ENCODE peak calls at places on chromosome 12, in five cellular contexts. P is H1, U is K562, R is GM12878, B is HepG2. V is an unnamed sample.

GRCh38 chr12:85356596-85357385 is 76.8 kb downstream of the ALX1 start:
- DNase-seq in P (no peak), B (no peak), U (no peak), R (no peak), V (no peak)

GRCh38 chr12:109625131-109625559 is 51.6 kb downstream of the MVK start:
- DNase-seq in R (no peak), U (peak; percentile 30), P (no peak), B (no peak), V (no peak)

GRCh38 chr12:66232258-66232657 is 43.2 kb downstream of the IRAK3 start:
- DNase-seq in B (no peak), U (no peak), P (no peak), R (no peak), V (no peak)

GRCh38 chr12:67155863-67156262 is 113.3 kb upstream of the CAND1 start:
- DNase-seq in U (no peak), B (no peak), R (no peak), P (no peak), V (no peak)

GRCh38 chr12:16030729-16031128 is 119.6 kb downstream of the DERA start:
- DNase-seq in U (no peak), P (no peak), R (no peak), B (peak; percentile 52), V (peak; percentile 24)

GRCh38 chr12:131586761-131587160 is 124.1 kb upstream of the SFSWAP start:
- DNase-seq in B (no peak), R (no peak), U (no peak), P (no peak), V (no peak)

GRCh38 chr12:2183556-2184541 is 131.1 kb downstream of the CACNA1C start:
- DNase-seq in R (no peak), B (peak; percentile 11), P (no peak), U (no peak), V (no peak)

GRCh38 chr12:1529862-1530591 is 64.4 kb downstream of the FBXL14 start:
- DNase-seq in R (no peak), U (peak; percentile 58), P (no peak), B (no peak), V (no peak)

GRCh38 chr12:66228462-66228861 is 39.4 kb downstream of the IRAK3 start:
- DNase-seq in B (no peak), R (no peak), P (no peak), U (no peak), V (no peak)

GRCh38 chr12:102343361-102344121 is 136.8 kb downstream of the IGF1 start:
- DNase-seq in P (no peak), B (peak; percentile 35), U (peak; percentile 12), R (no peak), V (no peak)

GRCh38 chr12:94806617-94807016 is 156.3 kb upstream of the TMCC3 start:
- DNase-seq in B (no peak), U (no peak), P (no peak), R (no peak), V (no peak)

GRCh38 chr12:67885370-67886169 is 103.7 kb upstream of the IFNG-AS1 start:
- DNase-seq in P (no peak), R (no peak), U (no peak), B (no peak), V (no peak)

GRCh38 chr12:84856156-84856900 is 56.3 kb downstream of the SLC6A15 start:
- DNase-seq in U (no peak), R (no peak), P (no peak), B (no peak), V (no peak)

GRCh38 chr12:90896164-90896563 is 58.8 kb downstream of the CCER1 start:
- DNase-seq in B (no peak), P (no peak), U (no peak), R (no peak), V (no peak)

GRCh38 chr12:401235-402126 is at the start of gene CCDC77:
- DNase-seq in U (peak; percentile 95), P (peak; percentile 96), R (peak; percentile 86), B (peak; percentile 89), V (peak; percentile 95)

GRCh38 chr12:84384384-84384783 is 528.2 kb downstream of the SLC6A15 start:
- DNase-seq in R (no peak), B (no peak), P (no peak), U (no peak), V (no peak)

GRCh38 chr12:2166696-2167095 is 113.9 kb downstream of the CACNA1C start:
- DNase-seq in B (no peak), R (no peak), P (no peak), U (no peak), V (no peak)

GRCh38 chr12:27081668-27082091 is 698 bp downstream of the C12orf71 start:
- DNase-seq in P (no peak), R (no peak), U (peak; percentile 20), B (peak; percentile 10), V (no peak)

GRCh38 chr12:121713257-121714155 is 954 bp downstream of the TMEM120B start:
- DNase-seq in P (no peak), U (peak; percentile 29), B (no peak), R (no peak), V (no peak)

GRCh38 chr12:65765436-65765813 is 58.9 kb upstream of the HMGA2 start:
- DNase-seq in R (no peak), P (no peak), B (no peak), U (no peak), V (no peak)

GRCh38 chr12:80264891-80265290 is 165.6 kb downstream of the OTOGL start:
- DNase-seq in R (no peak), P (no peak), U (no peak), B (no peak), V (no peak)

GRCh38 chr12:96041181-96041580 is 5.8 kb upstream of the LTA4H start:
- DNase-seq in R (no peak), U (no peak), B (no peak), P (no peak), V (no peak)

GRCh38 chr12:119016715-119017114 is 35.4 kb downstream of the SRRM4 start:
- DNase-seq in P (no peak), U (no peak), B (no peak), R (no peak), V (no peak)

GRCh38 chr12:8844665-8845064 is 22.2 kb downstream of the A2ML1 start:
- DNase-seq in U (peak; percentile 34), P (no peak), B (peak; percentile 10), R (no peak), V (no peak)

GRCh38 chr12:132490481-132491348 is 764 bp downstream of the FBRSL1 start:
- DNase-seq in U (peak; percentile 48), B (no peak), P (no peak), R (no peak), V (peak; percentile 39)

DNA sequence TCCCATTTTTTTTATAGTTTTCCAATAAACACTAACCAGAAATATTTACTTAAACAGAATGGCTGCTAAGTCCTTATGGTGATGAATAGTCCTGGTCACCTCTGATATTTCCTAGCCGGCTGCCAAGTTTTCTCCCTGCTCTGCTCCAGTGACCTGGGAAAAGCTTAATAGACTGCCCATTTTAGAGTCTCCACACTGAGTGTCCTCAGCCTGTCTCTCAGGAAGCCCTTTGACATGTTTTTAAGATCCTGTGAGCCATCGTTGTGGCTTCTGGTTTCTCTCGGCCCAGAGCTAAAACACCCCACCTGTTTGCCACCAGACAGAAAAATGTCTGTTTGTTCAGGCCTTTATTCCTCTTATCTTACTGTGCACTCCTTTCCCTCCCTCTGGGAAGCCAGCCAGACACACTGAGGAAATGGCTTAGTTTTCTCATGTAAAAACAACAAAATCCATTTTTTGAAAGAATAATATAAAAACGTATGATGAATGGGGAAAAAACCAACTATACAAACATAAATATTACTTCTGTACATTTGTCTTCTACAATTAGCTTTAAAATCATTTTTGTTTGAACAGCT is 25.4 kb upstream of the ALDH2 start:
- DNase-seq in R (no peak), B (no peak), P (no peak), U (peak; percentile 81), V (no peak)
- TF ChIP-seq JUND in R (no peak), B (no peak), P (no peak), U (peak; percentile 48), V (no peak)

GRCh38 chr12:11980133-11980532 is 90.6 kb upstream of the BCL2L14 start:
- DNase-seq in R (peak; percentile 28), P (no peak), U (no peak), B (no peak), V (no peak)

GRCh38 chr12:11973396-11973795 is 97.3 kb upstream of the BCL2L14 start:
- DNase-seq in B (no peak), R (no peak), P (no peak), U (no peak), V (no peak)

GRCh38 chr12:11981174-11981733 is 89.5 kb upstream of the BCL2L14 start:
- DNase-seq in P (no peak), U (no peak), B (no peak), R (peak; percentile 98), V (no peak)

GRCh38 chr12:11976005-11976404 is 94.7 kb upstream of the BCL2L14 start:
- DNase-seq in R (no peak), U (no peak), B (no peak), P (no peak), V (no peak)

GRCh38 chr12:11978985-11979384 is 91.8 kb upstream of the BCL2L14 start:
- DNase-seq in R (no peak), B (no peak), U (no peak), P (no peak), V (no peak)
- TF ChIP-seq JUND in R (no peak), B (no peak), U (no peak), P (no peak), V (no peak)

GRCh38 chr12:31536672-31537071 is 54.3 kb downstream of the DENND5B start:
- DNase-seq in R (no peak), U (no peak), P (no peak), B (no peak), V (no peak)

GRCh38 chr12:31531908-31532307 is 59.0 kb downstream of the DENND5B start:
- DNase-seq in P (no peak), U (no peak), B (no peak), R (no peak), V (no peak)

DNA sequence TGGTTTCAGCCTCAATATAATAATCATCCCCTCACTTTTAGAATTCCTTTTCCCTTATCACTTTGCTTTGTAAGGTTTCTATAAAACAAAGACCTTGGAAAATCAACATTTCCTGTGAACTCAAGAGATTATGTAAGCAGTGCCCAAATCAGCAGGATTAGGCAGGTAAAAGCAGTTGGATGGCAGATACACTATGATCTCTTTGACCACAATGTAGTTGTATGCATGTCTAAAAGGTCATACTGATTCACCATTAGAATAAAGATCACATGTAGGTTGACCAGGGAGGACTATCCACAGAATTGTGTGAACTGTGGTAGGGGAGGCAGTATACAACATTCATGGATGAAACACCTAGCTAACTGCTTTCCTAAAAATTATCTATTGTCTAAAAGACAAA is 57.5 kb downstream of the DENND5B start:
- DNase-seq in B (peak; percentile 54), U (no peak), R (no peak), P (no peak), V (no peak)
- TF ChIP-seq JUND in B (no peak), U (no peak), R (no peak), P (no peak), V (no peak)

DNA sequence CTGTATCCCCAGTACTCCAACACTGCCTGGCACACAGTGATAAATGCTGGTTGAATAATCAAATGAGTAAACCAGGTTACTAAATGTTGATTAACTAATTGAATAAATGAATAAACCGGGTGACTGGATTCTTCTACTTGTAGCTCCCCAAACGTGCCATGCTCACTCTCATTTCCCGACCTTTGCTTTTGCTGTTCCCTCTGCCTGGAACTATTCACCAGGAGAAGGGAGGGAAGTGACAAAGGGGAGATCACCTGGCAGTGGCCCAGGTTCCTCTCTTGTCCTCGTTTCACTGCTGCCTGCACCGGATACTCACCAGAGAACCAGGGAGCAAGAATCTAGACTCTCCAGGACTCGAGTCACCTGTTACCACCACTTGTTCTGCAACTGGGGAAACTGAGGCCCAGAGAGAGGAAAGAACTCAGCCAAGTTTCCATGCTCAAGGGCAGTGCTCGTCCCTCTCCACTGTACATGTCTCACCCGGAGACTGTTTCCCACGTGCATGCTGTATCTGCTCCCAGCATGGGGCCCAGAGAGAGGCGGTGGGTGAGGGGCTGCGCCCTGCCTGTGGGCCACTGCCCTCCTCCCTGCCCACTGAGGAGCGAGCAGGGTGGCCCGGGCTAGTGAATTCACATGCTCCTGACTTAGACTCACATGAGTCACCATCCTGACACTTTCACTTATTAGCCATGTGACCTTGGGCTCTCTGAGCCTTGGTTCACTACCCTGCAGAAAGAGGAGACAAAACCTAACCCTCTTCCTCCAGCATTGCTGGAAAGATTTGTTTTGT is 17.7 kb upstream of the POP5 start:
- DNase-seq in P (no peak), R (no peak), U (no peak), B (peak; percentile 41), V (no peak)
- TF ChIP-seq JUND in P (no peak), R (no peak), U (peak; percentile 60), B (no peak), V (no peak)